ENCODE peak calls at places on chromosomes 1 and 21, in ten cellular contexts. One of them, this sample, is unnamed.

GRCh38 chr1:196155586-196155985 is 452.7 kb downstream of the KCNT2 start:
- DNase-seq in cardiac muscle cell: no peak
- DNase-seq in stimulated activated CD8-positive, alpha-beta memory T cell treated with anti-CD3 and anti-CD28 coated beads, Interleukin-15, amount 100 ng/mL, for 4 hours: no peak
- DNase-seq in effector memory CD8-positive, alpha-beta T cell: no peak
- DNase-seq in T-helper 1 cell: no peak
- DNase-seq in fibroblast of the conjunctiva: no peak
- DNase-seq in activated T-cell treated with anti-CD3 and anti-CD28 coated beads for 1 hour: no peak
- DNase-seq in G401: no peak
- DNase-seq in HEK293T: no peak
- DNase-seq in neural crest cell: no peak
- DNase-seq in this sample: no peak

GRCh38 chr1:51768971-51769601 is 109.4 kb downstream of the NRDC start:
- DNase-seq in HEK293T: peak; percentile 53
- DNase-seq in activated T-cell treated with anti-CD3 and anti-CD28 coated beads for 1 hour: no peak
- DNase-seq in T-helper 1 cell: peak; percentile 47
- DNase-seq in effector memory CD8-positive, alpha-beta T cell: no peak
- DNase-seq in neural crest cell: no peak
- DNase-seq in G401: peak; percentile 60
- DNase-seq in fibroblast of the conjunctiva: peak; percentile 63
- DNase-seq in stimulated activated CD8-positive, alpha-beta memory T cell treated with anti-CD3 and anti-CD28 coated beads, Interleukin-15, amount 100 ng/mL, for 4 hours: no peak
- DNase-seq in cardiac muscle cell: peak; percentile 73
- DNase-seq in this sample: peak; percentile 35

GRCh38 chr1:237566581-237566980 is 324.1 kb downstream of the ZP4 start:
- DNase-seq in effector memory CD8-positive, alpha-beta T cell: no peak
- DNase-seq in G401: no peak
- DNase-seq in cardiac muscle cell: no peak
- DNase-seq in stimulated activated CD8-positive, alpha-beta memory T cell treated with anti-CD3 and anti-CD28 coated beads, Interleukin-15, amount 100 ng/mL, for 4 hours: no peak
- DNase-seq in activated T-cell treated with anti-CD3 and anti-CD28 coated beads for 1 hour: no peak
- DNase-seq in fibroblast of the conjunctiva: no peak
- DNase-seq in neural crest cell: no peak
- DNase-seq in HEK293T: no peak
- DNase-seq in T-helper 1 cell: no peak
- DNase-seq in this sample: no peak

GRCh38 chr1:200029624-200030074 is 2.1 kb downstream of the NR5A2 start:
- DNase-seq in effector memory CD8-positive, alpha-beta T cell: no peak
- DNase-seq in G401: no peak
- DNase-seq in stimulated activated CD8-positive, alpha-beta memory T cell treated with anti-CD3 and anti-CD28 coated beads, Interleukin-15, amount 100 ng/mL, for 4 hours: no peak
- DNase-seq in neural crest cell: no peak
- DNase-seq in activated T-cell treated with anti-CD3 and anti-CD28 coated beads for 1 hour: no peak
- DNase-seq in fibroblast of the conjunctiva: no peak
- DNase-seq in T-helper 1 cell: no peak
- DNase-seq in cardiac muscle cell: no peak
- DNase-seq in HEK293T: no peak
- DNase-seq in this sample: no peak

GRCh38 chr1:5905431-5905830 is 86.8 kb downstream of the NPHP4 start:
- DNase-seq in activated T-cell treated with anti-CD3 and anti-CD28 coated beads for 1 hour: no peak
- DNase-seq in HEK293T: no peak
- DNase-seq in fibroblast of the conjunctiva: no peak
- DNase-seq in cardiac muscle cell: no peak
- DNase-seq in stimulated activated CD8-positive, alpha-beta memory T cell treated with anti-CD3 and anti-CD28 coated beads, Interleukin-15, amount 100 ng/mL, for 4 hours: no peak
- DNase-seq in effector memory CD8-positive, alpha-beta T cell: no peak
- DNase-seq in G401: no peak
- DNase-seq in T-helper 1 cell: no peak
- DNase-seq in neural crest cell: no peak
- DNase-seq in this sample: no peak

GRCh38 chr1:31695327-31695726 is 8.5 kb downstream of the COL16A1 start:
- DNase-seq in fibroblast of the conjunctiva: no peak
- DNase-seq in G401: no peak
- DNase-seq in effector memory CD8-positive, alpha-beta T cell: no peak
- DNase-seq in HEK293T: no peak
- DNase-seq in stimulated activated CD8-positive, alpha-beta memory T cell treated with anti-CD3 and anti-CD28 coated beads, Interleukin-15, amount 100 ng/mL, for 4 hours: no peak
- DNase-seq in activated T-cell treated with anti-CD3 and anti-CD28 coated beads for 1 hour: no peak
- DNase-seq in T-helper 1 cell: no peak
- DNase-seq in cardiac muscle cell: no peak
- DNase-seq in neural crest cell: no peak
- DNase-seq in this sample: no peak

GRCh38 chr1:22141493-22141892 is 1.4 kb downstream of the WNT4 start:
- DNase-seq in effector memory CD8-positive, alpha-beta T cell: no peak
- DNase-seq in fibroblast of the conjunctiva: no peak
- DNase-seq in G401: no peak
- DNase-seq in T-helper 1 cell: no peak
- DNase-seq in cardiac muscle cell: no peak
- DNase-seq in activated T-cell treated with anti-CD3 and anti-CD28 coated beads for 1 hour: no peak
- DNase-seq in stimulated activated CD8-positive, alpha-beta memory T cell treated with anti-CD3 and anti-CD28 coated beads, Interleukin-15, amount 100 ng/mL, for 4 hours: no peak
- DNase-seq in HEK293T: no peak
- DNase-seq in neural crest cell: no peak
- DNase-seq in this sample: peak; percentile 36

GRCh38 chr1:27142464-27142863 is 12.5 kb downstream of the SLC9A1 start:
- DNase-seq in G401: no peak
- DNase-seq in effector memory CD8-positive, alpha-beta T cell: no peak
- DNase-seq in activated T-cell treated with anti-CD3 and anti-CD28 coated beads for 1 hour: no peak
- DNase-seq in cardiac muscle cell: no peak
- DNase-seq in HEK293T: no peak
- DNase-seq in stimulated activated CD8-positive, alpha-beta memory T cell treated with anti-CD3 and anti-CD28 coated beads, Interleukin-15, amount 100 ng/mL, for 4 hours: no peak
- DNase-seq in T-helper 1 cell: no peak
- DNase-seq in neural crest cell: no peak
- DNase-seq in fibroblast of the conjunctiva: no peak
- DNase-seq in this sample: no peak

GRCh38 chr21:44085491-44086321 is 21.5 kb upstream of the PWP2 start:
- DNase-seq in G401: peak; percentile 92
- DNase-seq in HEK293T: no peak
- DNase-seq in effector memory CD8-positive, alpha-beta T cell: no peak
- DNase-seq in activated T-cell treated with anti-CD3 and anti-CD28 coated beads for 1 hour: no peak
- DNase-seq in fibroblast of the conjunctiva: no peak
- DNase-seq in neural crest cell: no peak
- DNase-seq in stimulated activated CD8-positive, alpha-beta memory T cell treated with anti-CD3 and anti-CD28 coated beads, Interleukin-15, amount 100 ng/mL, for 4 hours: no peak
- DNase-seq in T-helper 1 cell: peak; percentile 43
- DNase-seq in cardiac muscle cell: no peak
- DNase-seq in this sample: no peak

GRCh38 chr1:208421511-208421910 is 177.3 kb upstream of the PLXNA2 start:
- DNase-seq in stimulated activated CD8-positive, alpha-beta memory T cell treated with anti-CD3 and anti-CD28 coated beads, Interleukin-15, amount 100 ng/mL, for 4 hours: no peak
- DNase-seq in effector memory CD8-positive, alpha-beta T cell: no peak
- DNase-seq in fibroblast of the conjunctiva: no peak
- DNase-seq in activated T-cell treated with anti-CD3 and anti-CD28 coated beads for 1 hour: no peak
- DNase-seq in neural crest cell: no peak
- DNase-seq in G401: no peak
- DNase-seq in T-helper 1 cell: no peak
- DNase-seq in HEK293T: no peak
- DNase-seq in cardiac muscle cell: peak; percentile 64
- DNase-seq in this sample: peak; percentile 65

GRCh38 chr1:32870615-32871363 is at the start of gene FNDC5:
- DNase-seq in activated T-cell treated with anti-CD3 and anti-CD28 coated beads for 1 hour: no peak
- DNase-seq in HEK293T: peak; percentile 92
- DNase-seq in T-helper 1 cell: no peak
- DNase-seq in cardiac muscle cell: peak; percentile 82
- DNase-seq in fibroblast of the conjunctiva: no peak
- DNase-seq in effector memory CD8-positive, alpha-beta T cell: no peak
- DNase-seq in G401: no peak
- DNase-seq in stimulated activated CD8-positive, alpha-beta memory T cell treated with anti-CD3 and anti-CD28 coated beads, Interleukin-15, amount 100 ng/mL, for 4 hours: no peak
- DNase-seq in neural crest cell: peak; percentile 50
- DNase-seq in this sample: no peak

GRCh38 chr21:36563301-36563926 is 83.5 kb upstream of the CLDN14 start:
- DNase-seq in G401: no peak
- DNase-seq in neural crest cell: no peak
- DNase-seq in effector memory CD8-positive, alpha-beta T cell: no peak
- DNase-seq in stimulated activated CD8-positive, alpha-beta memory T cell treated with anti-CD3 and anti-CD28 coated beads, Interleukin-15, amount 100 ng/mL, for 4 hours: no peak
- DNase-seq in fibroblast of the conjunctiva: no peak
- DNase-seq in HEK293T: no peak
- DNase-seq in T-helper 1 cell: no peak
- DNase-seq in activated T-cell treated with anti-CD3 and anti-CD28 coated beads for 1 hour: no peak
- DNase-seq in cardiac muscle cell: no peak
- DNase-seq in this sample: no peak

GRCh38 chr21:45366931-45367401 is 38.0 kb upstream of the COL18A1 start:
- DNase-seq in fibroblast of the conjunctiva: peak; percentile 79
- DNase-seq in neural crest cell: no peak
- DNase-seq in activated T-cell treated with anti-CD3 and anti-CD28 coated beads for 1 hour: no peak
- DNase-seq in T-helper 1 cell: no peak
- DNase-seq in cardiac muscle cell: no peak
- DNase-seq in G401: no peak
- DNase-seq in HEK293T: no peak
- DNase-seq in effector memory CD8-positive, alpha-beta T cell: no peak
- DNase-seq in stimulated activated CD8-positive, alpha-beta memory T cell treated with anti-CD3 and anti-CD28 coated beads, Interleukin-15, amount 100 ng/mL, for 4 hours: no peak
- DNase-seq in this sample: no peak

GRCh38 chr1:12040457-12041051 is 21.3 kb downstream of the MIIP start:
- DNase-seq in HEK293T: no peak
- DNase-seq in neural crest cell: no peak
- DNase-seq in cardiac muscle cell: no peak
- DNase-seq in effector memory CD8-positive, alpha-beta T cell: no peak
- DNase-seq in stimulated activated CD8-positive, alpha-beta memory T cell treated with anti-CD3 and anti-CD28 coated beads, Interleukin-15, amount 100 ng/mL, for 4 hours: no peak
- DNase-seq in fibroblast of the conjunctiva: peak; percentile 68
- DNase-seq in T-helper 1 cell: peak; percentile 56
- DNase-seq in G401: no peak
- DNase-seq in activated T-cell treated with anti-CD3 and anti-CD28 coated beads for 1 hour: no peak
- DNase-seq in this sample: no peak

GRCh38 chr21:24265987-24266386 is 1341.3 kb downstream of the MRPL39 start:
- DNase-seq in stimulated activated CD8-positive, alpha-beta memory T cell treated with anti-CD3 and anti-CD28 coated beads, Interleukin-15, amount 100 ng/mL, for 4 hours: no peak
- DNase-seq in cardiac muscle cell: no peak
- DNase-seq in activated T-cell treated with anti-CD3 and anti-CD28 coated beads for 1 hour: no peak
- DNase-seq in neural crest cell: no peak
- DNase-seq in HEK293T: no peak
- DNase-seq in fibroblast of the conjunctiva: no peak
- DNase-seq in effector memory CD8-positive, alpha-beta T cell: no peak
- DNase-seq in T-helper 1 cell: no peak
- DNase-seq in G401: no peak
- DNase-seq in this sample: no peak

GRCh38 chr1:77540501-77541161 is 141.8 kb downstream of the ZZZ3 start:
- DNase-seq in effector memory CD8-positive, alpha-beta T cell: no peak
- DNase-seq in stimulated activated CD8-positive, alpha-beta memory T cell treated with anti-CD3 and anti-CD28 coated beads, Interleukin-15, amount 100 ng/mL, for 4 hours: no peak
- DNase-seq in activated T-cell treated with anti-CD3 and anti-CD28 coated beads for 1 hour: no peak
- DNase-seq in G401: no peak
- DNase-seq in fibroblast of the conjunctiva: no peak
- DNase-seq in HEK293T: no peak
- DNase-seq in T-helper 1 cell: no peak
- DNase-seq in cardiac muscle cell: no peak
- DNase-seq in neural crest cell: no peak
- DNase-seq in this sample: no peak

GRCh38 chr1:21652101-21652936 is 16.8 kb downstream of the RAP1GAP start:
- DNase-seq in stimulated activated CD8-positive, alpha-beta memory T cell treated with anti-CD3 and anti-CD28 coated beads, Interleukin-15, amount 100 ng/mL, for 4 hours: no peak
- DNase-seq in effector memory CD8-positive, alpha-beta T cell: no peak
- DNase-seq in cardiac muscle cell: no peak
- DNase-seq in fibroblast of the conjunctiva: no peak
- DNase-seq in HEK293T: no peak
- DNase-seq in neural crest cell: no peak
- DNase-seq in activated T-cell treated with anti-CD3 and anti-CD28 coated beads for 1 hour: no peak
- DNase-seq in G401: no peak
- DNase-seq in T-helper 1 cell: no peak
- DNase-seq in this sample: no peak

GRCh38 chr1:24540906-24541710 is 14.8 kb upstream of the NCMAP start:
- DNase-seq in stimulated activated CD8-positive, alpha-beta memory T cell treated with anti-CD3 and anti-CD28 coated beads, Interleukin-15, amount 100 ng/mL, for 4 hours: no peak
- DNase-seq in G401: no peak
- DNase-seq in T-helper 1 cell: peak; percentile 51
- DNase-seq in HEK293T: no peak
- DNase-seq in effector memory CD8-positive, alpha-beta T cell: no peak
- DNase-seq in activated T-cell treated with anti-CD3 and anti-CD28 coated beads for 1 hour: no peak
- DNase-seq in cardiac muscle cell: no peak
- DNase-seq in fibroblast of the conjunctiva: peak; percentile 29
- DNase-seq in neural crest cell: no peak
- DNase-seq in this sample: no peak

GRCh38 chr21:26405735-26406361 is 167.2 kb downstream of the CYYR1 start:
- DNase-seq in T-helper 1 cell: peak; percentile 39
- DNase-seq in cardiac muscle cell: peak; percentile 35
- DNase-seq in HEK293T: peak; percentile 22
- DNase-seq in neural crest cell: no peak
- DNase-seq in stimulated activated CD8-positive, alpha-beta memory T cell treated with anti-CD3 and anti-CD28 coated beads, Interleukin-15, amount 100 ng/mL, for 4 hours: peak; percentile 3
- DNase-seq in fibroblast of the conjunctiva: peak; percentile 48
- DNase-seq in effector memory CD8-positive, alpha-beta T cell: no peak
- DNase-seq in activated T-cell treated with anti-CD3 and anti-CD28 coated beads for 1 hour: no peak
- DNase-seq in G401: no peak
- DNase-seq in this sample: peak; percentile 54

GRCh38 chr21:44520326-44521300 is 19.4 kb downstream of the KRTAP10-1 start:
- DNase-seq in G401: no peak
- DNase-seq in activated T-cell treated with anti-CD3 and anti-CD28 coated beads for 1 hour: no peak
- DNase-seq in cardiac muscle cell: no peak
- DNase-seq in stimulated activated CD8-positive, alpha-beta memory T cell treated with anti-CD3 and anti-CD28 coated beads, Interleukin-15, amount 100 ng/mL, for 4 hours: no peak
- DNase-seq in fibroblast of the conjunctiva: no peak
- DNase-seq in T-helper 1 cell: no peak
- DNase-seq in HEK293T: no peak
- DNase-seq in neural crest cell: no peak
- DNase-seq in effector memory CD8-positive, alpha-beta T cell: no peak
- DNase-seq in this sample: no peak

GRCh38 chr1:180939072-180939705 is 26.5 kb downstream of the KIAA1614 start:
- DNase-seq in stimulated activated CD8-positive, alpha-beta memory T cell treated with anti-CD3 and anti-CD28 coated beads, Interleukin-15, amount 100 ng/mL, for 4 hours: no peak
- DNase-seq in cardiac muscle cell: no peak
- DNase-seq in G401: peak; percentile 88
- DNase-seq in neural crest cell: no peak
- DNase-seq in fibroblast of the conjunctiva: no peak
- DNase-seq in effector memory CD8-positive, alpha-beta T cell: no peak
- DNase-seq in activated T-cell treated with anti-CD3 and anti-CD28 coated beads for 1 hour: no peak
- DNase-seq in HEK293T: no peak
- DNase-seq in T-helper 1 cell: no peak
- DNase-seq in this sample: no peak

GRCh38 chr1:149884433-149885363 is 14.7 kb upstream of the BOLA1 start:
- DNase-seq in G401: peak; percentile 61
- DNase-seq in stimulated activated CD8-positive, alpha-beta memory T cell treated with anti-CD3 and anti-CD28 coated beads, Interleukin-15, amount 100 ng/mL, for 4 hours: no peak
- DNase-seq in cardiac muscle cell: no peak
- DNase-seq in neural crest cell: no peak
- DNase-seq in effector memory CD8-positive, alpha-beta T cell: no peak
- DNase-seq in T-helper 1 cell: peak; percentile 61
- DNase-seq in fibroblast of the conjunctiva: peak; percentile 14
- DNase-seq in activated T-cell treated with anti-CD3 and anti-CD28 coated beads for 1 hour: no peak
- DNase-seq in HEK293T: no peak
- DNase-seq in this sample: peak; percentile 67

GRCh38 chr1:17155257-17155895 is 36.1 kb upstream of the PADI2 start:
- DNase-seq in stimulated activated CD8-positive, alpha-beta memory T cell treated with anti-CD3 and anti-CD28 coated beads, Interleukin-15, amount 100 ng/mL, for 4 hours: no peak
- DNase-seq in neural crest cell: no peak
- DNase-seq in T-helper 1 cell: no peak
- DNase-seq in G401: no peak
- DNase-seq in cardiac muscle cell: no peak
- DNase-seq in effector memory CD8-positive, alpha-beta T cell: no peak
- DNase-seq in HEK293T: no peak
- DNase-seq in fibroblast of the conjunctiva: no peak
- DNase-seq in activated T-cell treated with anti-CD3 and anti-CD28 coated beads for 1 hour: no peak
- DNase-seq in this sample: peak; percentile 7

GRCh38 chr1:204258213-204259115 is 44.7 kb upstream of the GOLT1A start:
- DNase-seq in activated T-cell treated with anti-CD3 and anti-CD28 coated beads for 1 hour: no peak
- DNase-seq in fibroblast of the conjunctiva: peak; percentile 20
- DNase-seq in effector memory CD8-positive, alpha-beta T cell: no peak
- DNase-seq in stimulated activated CD8-positive, alpha-beta memory T cell treated with anti-CD3 and anti-CD28 coated beads, Interleukin-15, amount 100 ng/mL, for 4 hours: no peak
- DNase-seq in T-helper 1 cell: no peak
- DNase-seq in cardiac muscle cell: peak; percentile 83
- DNase-seq in HEK293T: peak; percentile 92
- DNase-seq in G401: peak; percentile 30
- DNase-seq in neural crest cell: peak; percentile 62
- DNase-seq in this sample: peak; percentile 78

GRCh38 chr21:33821580-33822322 is 93.9 kb downstream of the ATP5PO start:
- DNase-seq in G401: no peak
- DNase-seq in HEK293T: peak; percentile 56
- DNase-seq in effector memory CD8-positive, alpha-beta T cell: no peak
- DNase-seq in stimulated activated CD8-positive, alpha-beta memory T cell treated with anti-CD3 and anti-CD28 coated beads, Interleukin-15, amount 100 ng/mL, for 4 hours: no peak
- DNase-seq in activated T-cell treated with anti-CD3 and anti-CD28 coated beads for 1 hour: no peak
- DNase-seq in T-helper 1 cell: no peak
- DNase-seq in neural crest cell: peak; percentile 54
- DNase-seq in fibroblast of the conjunctiva: no peak
- DNase-seq in cardiac muscle cell: no peak
- DNase-seq in this sample: no peak

GRCh38 chr1:13451399-13451965 is 41.2 kb downstream of the PRAMEF20 start:
- DNase-seq in G401: no peak
- DNase-seq in fibroblast of the conjunctiva: no peak
- DNase-seq in effector memory CD8-positive, alpha-beta T cell: no peak
- DNase-seq in HEK293T: no peak
- DNase-seq in stimulated activated CD8-positive, alpha-beta memory T cell treated with anti-CD3 and anti-CD28 coated beads, Interleukin-15, amount 100 ng/mL, for 4 hours: no peak
- DNase-seq in neural crest cell: no peak
- DNase-seq in activated T-cell treated with anti-CD3 and anti-CD28 coated beads for 1 hour: no peak
- DNase-seq in T-helper 1 cell: no peak
- DNase-seq in cardiac muscle cell: no peak
- DNase-seq in this sample: no peak

GRCh38 chr1:47782414-47783165 is 214.6 kb downstream of the TRABD2B start:
- DNase-seq in effector memory CD8-positive, alpha-beta T cell: no peak
- DNase-seq in T-helper 1 cell: no peak
- DNase-seq in stimulated activated CD8-positive, alpha-beta memory T cell treated with anti-CD3 and anti-CD28 coated beads, Interleukin-15, amount 100 ng/mL, for 4 hours: no peak
- DNase-seq in HEK293T: no peak
- DNase-seq in neural crest cell: no peak
- DNase-seq in fibroblast of the conjunctiva: peak; percentile 28
- DNase-seq in cardiac muscle cell: no peak
- DNase-seq in G401: peak; percentile 61
- DNase-seq in activated T-cell treated with anti-CD3 and anti-CD28 coated beads for 1 hour: no peak
- DNase-seq in this sample: no peak

GRCh38 chr1:247494746-247495145 is 36.8 kb upstream of the OR2B11 start:
- DNase-seq in HEK293T: no peak
- DNase-seq in cardiac muscle cell: no peak
- DNase-seq in effector memory CD8-positive, alpha-beta T cell: no peak
- DNase-seq in fibroblast of the conjunctiva: no peak
- DNase-seq in neural crest cell: no peak
- DNase-seq in activated T-cell treated with anti-CD3 and anti-CD28 coated beads for 1 hour: no peak
- DNase-seq in T-helper 1 cell: no peak
- DNase-seq in stimulated activated CD8-positive, alpha-beta memory T cell treated with anti-CD3 and anti-CD28 coated beads, Interleukin-15, amount 100 ng/mL, for 4 hours: no peak
- DNase-seq in G401: no peak
- DNase-seq in this sample: peak; percentile 76

This sample was measured in SK-N-DZ.